ENCODE peak calls at places on chromosomes 1 and 21, in nine cellular contexts. N is endothelial cell of umbilical vein; I is CD4-positive, CD25-positive, alpha-beta regulatory T cell; X is body of pancreas; P is stimulated activated CD8-positive, alpha-beta memory T cell treated with anti-CD3 and anti-CD28 coated beads, Interleukin-7, amount 100 ng/mL, for 48 hours; Y is EL; D is KG1; B is DMS153; J is AG10803. C is an unnamed sample.
A peak's percentile ranks its signal among the peaks of the same experiment; 100 is the strongest.

GRCh38 chr1:41581216-41582003 is 96.9 kb upstream of the EDN2 start:
- DNase-seq in Y (no peak), I (no peak), X (no peak), J (no peak), B (no peak), N (no peak), P (no peak), D (no peak), C (no peak)

GRCh38 chr1:222087207-222087920 is 345.5 kb upstream of the DUSP10 start:
- DNase-seq in B (no peak), J (peak; percentile 40), Y (no peak), D (no peak), I (no peak), X (no peak), P (no peak), N (no peak), C (no peak)

GRCh38 chr1:248905662-248905948 is 430 bp upstream of the PGBD2 start:
- DNase-seq in B (no peak), J (no peak), X (no peak), N (no peak), D (no peak), P (no peak), I (no peak), Y (no peak), C (no peak)

GRCh38 chr1:27366411-27367159 is at the start of gene MAP3K6:
- DNase-seq in P (no peak), N (peak; percentile 55), I (no peak), B (peak; percentile 79), X (peak; percentile 88), D (peak; percentile 16), J (peak; percentile 76), Y (peak; percentile 88), C (peak; percentile 90)

GRCh38 chr1:37476460-37477197 is 2.2 kb downstream of the ZC3H12A start:
- DNase-seq in I (peak; percentile 8), P (no peak), D (no peak), Y (peak; percentile 94), J (peak; percentile 90), X (peak; percentile 74), B (no peak), N (peak; percentile 86), C (peak; percentile 90)

GRCh38 chr1:227899141-227899819 is 48.5 kb downstream of the WNT9A start:
- DNase-seq in P (no peak), D (no peak), B (no peak), X (peak; percentile 3), I (no peak), N (no peak), Y (no peak), J (no peak), C (no peak)

GRCh38 chr21:43372663-43373386 is 54.1 kb downstream of the SIK1 start:
- DNase-seq in I (no peak), J (no peak), B (no peak), D (no peak), P (no peak), N (no peak), Y (no peak), X (peak; percentile 24), C (no peak)

GRCh38 chr21:15774590-15774989 is 44.8 kb downstream of the USP25 start:
- DNase-seq in N (no peak), Y (peak; percentile 45), I (no peak), B (no peak), J (peak; percentile 71), X (no peak), D (no peak), P (no peak), C (no peak)

GRCh38 chr1:186790101-186790500 is 38.6 kb upstream of the PLA2G4A start:
- DNase-seq in X (no peak), P (no peak), N (no peak), Y (no peak), D (no peak), B (no peak), J (no peak), I (no peak), C (no peak)

GRCh38 chr1:240956020-240956419 is 344.1 kb upstream of the GREM2 start:
- DNase-seq in Y (no peak), D (no peak), X (no peak), P (no peak), J (no peak), N (no peak), B (no peak), I (no peak), C (no peak)

GRCh38 chr1:220950576-220950975 is 71.3 kb downstream of the HLX start:
- DNase-seq in I (no peak), N (no peak), D (no peak), Y (no peak), X (no peak), B (no peak), J (peak; percentile 19), P (no peak), C (no peak)

GRCh38 chr1:51621841-51622454 is 5.1 kb downstream of the OSBPL9 start:
- DNase-seq in X (no peak), P (no peak), N (no peak), Y (no peak), D (no peak), B (no peak), I (no peak), J (no peak), C (no peak)

GRCh38 chr1:15090373-15090772 is 63.2 kb upstream of the TMEM51 start:
- DNase-seq in X (peak; percentile 96), D (no peak), Y (no peak), P (no peak), I (no peak), B (peak; percentile 92), N (peak; percentile 57), J (no peak), C (peak; percentile 90)

GRCh38 chr1:61606448-61607312 is 118.3 kb downstream of the TM2D1 start:
- DNase-seq in I (no peak), N (peak; percentile 92), X (peak; percentile 38), D (no peak), Y (peak; percentile 18), J (peak; percentile 66), P (no peak), B (no peak), C (peak; percentile 44)

GRCh38 chr1:59504281-59504680 is 207.4 kb downstream of the FGGY start:
- DNase-seq in I (no peak), N (no peak), X (no peak), B (no peak), D (no peak), Y (no peak), P (no peak), J (no peak), C (no peak)

GRCh38 chr1:167219646-167220536 is 795 bp upstream of the POU2F1 start:
- DNase-seq in P (peak; percentile 67), D (peak; percentile 72), J (peak; percentile 37), N (peak; percentile 84), I (peak; percentile 93), X (peak; percentile 93), Y (peak; percentile 64), B (peak; percentile 95), C (peak; percentile 95)

GRCh38 chr1:179002552-179003345 is 22.9 kb upstream of the FAM20B start:
- DNase-seq in X (peak; percentile 83), J (peak; percentile 47), N (peak; percentile 63), B (no peak), P (peak; percentile 26), I (peak; percentile 58), D (peak; percentile 45), Y (peak; percentile 70), C (peak; percentile 87)

GRCh38 chr1:212104586-212105282 is 69.2 kb downstream of the DTL start:
- DNase-seq in I (no peak), N (no peak), B (no peak), D (no peak), Y (no peak), X (no peak), J (peak; percentile 35), P (no peak), C (no peak)

GRCh38 chr1:185775505-185775904 is 41.3 kb downstream of the HMCN1 start:
- DNase-seq in J (no peak), B (peak; percentile 26), I (no peak), D (no peak), P (no peak), X (no peak), N (no peak), Y (no peak), C (no peak)

GRCh38 chr1:237124856-237125462 is 83.0 kb downstream of the RYR2 start:
- DNase-seq in J (no peak), N (no peak), Y (peak; percentile 1), D (peak; percentile 2), X (peak; percentile 32), I (no peak), P (no peak), B (no peak), C (no peak)

GRCh38 chr1:3745590-3746381 is 6.5 kb upstream of the CCDC27 start:
- DNase-seq in Y (no peak), D (no peak), P (no peak), X (no peak), J (no peak), N (no peak), B (no peak), I (no peak), C (no peak)

C was measured in colonic mucosa.